ENCODE peak calls at places on chromosomes 5 and 9, in seven cellular contexts. K is suprapubic skin, T is H1, Y is stomach, G is K562, V is HepG2, M is spleen. P is an unnamed sample.

GRCh38 chr5:115686692-115687054 is 60.8 kb upstream of the TMED7 start:
- DNase-seq in K (no peak), V (no peak), M (no peak), T (no peak), G (no peak), Y (no peak), P (no peak)

GRCh38 chr5:1666812-1667588 is 132.6 kb downstream of the MRPL36 start:
- DNase-seq in M (no peak), K (no peak), Y (peak), T (no peak), V (no peak), G (peak), P (peak)

GRCh38 chr5:67033893-67034605 is 162.6 kb downstream of the CD180 start:
- DNase-seq in G (no peak), V (peak), Y (no peak), M (no peak), T (no peak), K (no peak), P (no peak)

GRCh38 chr5:73957397-73958001 is 331.5 kb downstream of the ARHGEF28 start:
- DNase-seq in V (no peak), G (no peak), K (no peak), M (no peak), T (no peak), Y (no peak), P (no peak)

GRCh38 chr5:104084896-104085295 is 522.3 kb upstream of the NUDT12 start:
- DNase-seq in G (no peak), T (no peak), V (no peak), M (no peak), Y (no peak), K (no peak), P (no peak)

GRCh38 chr9:114733814-114734213 is 51.8 kb upstream of the TEX48 start:
- DNase-seq in V (no peak), Y (no peak), G (no peak), T (no peak), K (no peak), M (no peak), P (no peak)

GRCh38 chr9:12775373-12775962 is 648 bp downstream of the LURAP1L start:
- DNase-seq in K (no peak), M (no peak), Y (no peak), V (no peak), G (no peak), T (no peak), P (peak)

GRCh38 chr5:9337908-9338307 is 208.0 kb downstream of the SEMA5A start:
- DNase-seq in G (no peak), Y (no peak), V (no peak), M (no peak), K (no peak), T (no peak), P (no peak)

GRCh38 chr5:133870661-133871060 is 97.8 kb downstream of the C5orf15 start:
- DNase-seq in Y (no peak), T (no peak), K (no peak), M (no peak), G (no peak), V (no peak), P (no peak)

GRCh38 chr9:93118863-93119702 is 15.0 kb downstream of the NINJ1 start:
- DNase-seq in G (no peak), Y (no peak), T (no peak), M (peak), K (peak), V (no peak), P (no peak)

GRCh38 chr5:100898504-100899346 is 4.4 kb downstream of the ST8SIA4 start:
- DNase-seq in V (no peak), M (no peak), G (no peak), T (no peak), Y (no peak), K (no peak), P (no peak)

GRCh38 chr5:177178905-177179304 is 45.3 kb downstream of the NSD1 start:
- DNase-seq in Y (no peak), M (no peak), V (no peak), G (no peak), K (no peak), T (no peak), P (no peak)

GRCh38 chr9:6715755-6716643 is 41.8 kb upstream of the KDM4C start:
- DNase-seq in M (peak), T (no peak), K (peak), G (no peak), Y (peak), V (peak), P (peak)

GRCh38 chr9:37292896-37293295 is 129.6 kb upstream of the GRHPR start:
- DNase-seq in G (no peak), T (no peak), M (no peak), Y (no peak), K (no peak), V (no peak), P (no peak)
- TF ChIP-seq POLR2AphosphoS5 in G (no peak), T (no peak), M (no peak), Y (no peak), K (no peak), V (no peak), P (no peak)

GRCh38 chr9:101309139-101309538 is 75.7 kb downstream of the BAAT start:
- DNase-seq in T (no peak), M (no peak), K (no peak), V (no peak), Y (no peak), G (no peak), P (no peak)

GRCh38 chr9:101312661-101313060 is 72.1 kb downstream of the BAAT start:
- DNase-seq in G (no peak), Y (no peak), K (no peak), V (no peak), T (no peak), M (no peak), P (no peak)

GRCh38 chr9:101311759-101312420 is 72.9 kb downstream of the BAAT start:
- DNase-seq in K (no peak), Y (no peak), T (no peak), V (peak), G (peak), M (no peak), P (no peak)

GRCh38 chr9:101317735-101318134 is 67.1 kb downstream of the BAAT start:
- DNase-seq in K (no peak), G (no peak), Y (no peak), V (no peak), T (no peak), M (no peak), P (no peak)

GRCh38 chr9:101315129-101315459 is 69.7 kb downstream of the BAAT start:
- DNase-seq in K (no peak), M (no peak), T (no peak), V (peak), Y (no peak), G (no peak), P (no peak)
- H3K27ac ChIP-seq in K (no peak), M (no peak), T (no peak), V (peak), Y (no peak), G (no peak), P (no peak)

GRCh38 chr5:97591781-97592180 is 408.7 kb upstream of the RIOK2 start:
- DNase-seq in V (no peak), T (no peak), M (no peak), K (no peak), Y (no peak), G (no peak), P (no peak)
- TF ChIP-seq POLR2A in V (no peak), T (no peak), M (no peak), K (no peak), Y (no peak), G (no peak), P (no peak)

DNA sequence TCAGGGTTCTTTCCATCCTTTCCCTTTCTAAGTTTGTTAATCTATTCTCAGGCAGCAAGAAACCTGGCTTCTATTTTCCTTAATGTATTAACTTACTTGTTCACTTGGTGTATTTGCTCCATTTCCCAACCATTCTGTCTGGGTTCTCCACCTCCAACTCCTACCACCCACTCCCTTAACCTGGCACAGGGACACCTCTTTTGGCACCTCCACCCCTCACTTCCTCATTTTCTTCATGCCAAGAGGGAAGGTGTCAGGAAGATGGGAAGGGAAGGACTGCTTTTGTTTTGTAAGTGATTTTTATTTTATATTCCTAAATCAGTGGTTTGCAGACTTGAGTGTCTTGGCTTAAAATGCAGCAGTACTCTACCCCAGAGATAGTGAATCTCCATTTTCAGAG is 166.1 kb downstream of the TRIO start:
- DNase-seq in T (no peak), Y (no peak), V (no peak), K (no peak), G (no peak), M (no peak), P (no peak)
- TF ChIP-seq POLR2AphosphoS5 in T (no peak), Y (no peak), V (no peak), K (no peak), G (no peak), M (no peak), P (no peak)

GRCh38 chr9:98850851-98851729 is 43.6 kb downstream of the GALNT12 start:
- DNase-seq in T (no peak), V (no peak), M (no peak), K (no peak), Y (no peak), G (peak), P (no peak)

GRCh38 chr9:98851730-98852462 is 44.4 kb downstream of the GALNT12 start:
- DNase-seq in V (no peak), M (no peak), G (peak), K (no peak), Y (no peak), T (no peak), P (no peak)

GRCh38 chr9:98852961-98853360 is 45.5 kb downstream of the GALNT12 start:
- DNase-seq in Y (no peak), G (no peak), K (no peak), M (no peak), T (no peak), V (no peak), P (no peak)

GRCh38 chr9:98854206-98854756 is 46.8 kb downstream of the GALNT12 start:
- DNase-seq in M (no peak), K (no peak), Y (no peak), V (no peak), G (no peak), T (no peak), P (no peak)

GRCh38 chr9:98852463-98852735 is 44.9 kb downstream of the GALNT12 start:
- DNase-seq in M (no peak), Y (no peak), T (no peak), K (no peak), G (no peak), V (no peak), P (no peak)
- H3K27ac ChIP-seq in M (no peak), Y (peak), T (no peak), K (no peak), G (peak), V (no peak), P (no peak)

GRCh38 chr5:129094087-129094923 is at the start of gene ISOC1:
- DNase-seq in T (peak), M (peak), V (peak), K (peak), Y (peak), G (peak), P (peak)
- TF ChIP-seq POLR2A in T (peak), M (no peak), V (peak), K (no peak), Y (no peak), G (peak), P (peak)